ENCODE peak calls at places on chromosomes 1 and 21, in five cellular contexts. I is GM12878, F is stomach, M is HepG2, Y is K562. S is an unnamed sample.

GRCh38 chr1:81850495-81850894 is 49.8 kb downstream of the ADGRL2 start:
- DNase-seq in F (no peak), Y (no peak), M (no peak), I (no peak), S (no peak)

GRCh38 chr1:84406209-84406917 is 8.1 kb downstream of the DNASE2B start:
- DNase-seq in M (no peak), Y (peak), I (no peak), F (no peak), S (no peak)

GRCh38 chr1:9244501-9245229 is 10.1 kb downstream of the H6PD start:
- DNase-seq in F (peak), I (no peak), Y (no peak), M (no peak), S (no peak)

GRCh38 chr1:165068716-165069115 is 287.8 kb downstream of the LMX1A start:
- DNase-seq in M (no peak), Y (no peak), I (no peak), F (no peak), S (no peak)

GRCh38 chr1:6358757-6359567 is 34.6 kb downstream of the ACOT7 start:
- DNase-seq in F (no peak), I (no peak), Y (no peak), M (no peak), S (no peak)

GRCh38 chr1:174466607-174467006 is 18.8 kb downstream of the GPR52 start:
- DNase-seq in Y (peak), F (no peak), M (no peak), I (no peak), S (no peak)

GRCh38 chr1:119008483-119009299 is 20.5 kb upstream of the TBX15 start:
- DNase-seq in Y (peak), M (peak), I (peak), F (no peak), S (no peak)

GRCh38 chr1:241163363-241163762 is 193.6 kb downstream of the RGS7 start:
- DNase-seq in F (no peak), M (no peak), Y (no peak), I (no peak), S (no peak)

GRCh38 chr21:41767606-41768370 is 936 bp upstream of the RIPK4 start:
- DNase-seq in F (no peak), I (no peak), M (no peak), Y (no peak), S (no peak)

GRCh38 chr1:52423771-52424170 is 19.4 kb downstream of the PRPF38A start:
- DNase-seq in F (no peak), M (no peak), Y (peak), I (no peak), S (no peak)

GRCh38 chr1:46813858-46814396 is 15.1 kb downstream of the CYP4B1 start:
- DNase-seq in Y (no peak), M (no peak), I (no peak), F (no peak), S (no peak)

GRCh38 chr1:24045766-24046165 is 65.6 kb upstream of the SRSF10 start:
- DNase-seq in M (no peak), F (no peak), I (no peak), Y (no peak), S (no peak)

GRCh38 chr1:234724517-234725176 is 114.7 kb upstream of the IRF2BP2 start:
- DNase-seq in Y (no peak), I (no peak), M (no peak), F (peak), S (peak)
- TF ChIP-seq EP300 in Y (no peak), I (no peak), M (peak), F (peak), S (peak)

GRCh38 chr1:146012703-146013565 is 8.6 kb downstream of the HJV start:
- DNase-seq in I (no peak), Y (peak), F (peak), M (peak), S (no peak)
- TF ChIP-seq POLR2AphosphoS5 in I (no peak), Y (no peak), F (peak), M (no peak), S (no peak)

DNA sequence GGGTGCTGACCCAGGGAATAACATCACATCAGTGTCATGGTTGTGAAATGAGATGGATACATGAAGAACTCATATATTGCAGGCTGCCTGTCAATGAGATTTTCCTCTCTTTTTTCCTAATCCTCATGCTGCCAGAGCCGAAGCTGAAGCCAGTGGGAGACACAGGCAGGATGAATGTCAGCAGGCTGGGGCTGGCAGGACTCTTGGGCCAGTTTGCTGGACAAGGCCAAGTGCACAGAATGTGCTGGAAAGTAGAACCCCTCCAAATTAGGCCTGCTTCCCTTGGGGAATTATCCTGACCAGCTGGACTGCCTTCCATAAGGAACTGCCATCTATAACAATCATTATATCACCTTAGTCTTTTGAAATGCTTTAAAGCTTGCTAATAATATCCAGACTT is 31.4 kb downstream of the SLC44A3 start:
- DNase-seq in Y (no peak), F (no peak), M (no peak), I (no peak), S (no peak)
- TF ChIP-seq EP300 in Y (no peak), F (no peak), M (no peak), I (no peak), S (no peak)

GRCh38 chr21:43708745-43709381 is 10.1 kb upstream of the PDXK start:
- DNase-seq in F (no peak), M (no peak), I (no peak), Y (no peak), S (no peak)

GRCh38 chr21:43716376-43717165 is 2.4 kb upstream of the PDXK start:
- DNase-seq in M (no peak), I (peak), Y (no peak), F (no peak), S (no peak)

GRCh38 chr21:43717166-43717853 is 1.6 kb upstream of the PDXK start:
- DNase-seq in F (no peak), M (no peak), Y (no peak), I (no peak), S (no peak)

GRCh38 chr21:43707462-43707861 is 11.5 kb upstream of the PDXK start:
- DNase-seq in Y (no peak), M (no peak), F (no peak), I (no peak), S (no peak)

DNA sequence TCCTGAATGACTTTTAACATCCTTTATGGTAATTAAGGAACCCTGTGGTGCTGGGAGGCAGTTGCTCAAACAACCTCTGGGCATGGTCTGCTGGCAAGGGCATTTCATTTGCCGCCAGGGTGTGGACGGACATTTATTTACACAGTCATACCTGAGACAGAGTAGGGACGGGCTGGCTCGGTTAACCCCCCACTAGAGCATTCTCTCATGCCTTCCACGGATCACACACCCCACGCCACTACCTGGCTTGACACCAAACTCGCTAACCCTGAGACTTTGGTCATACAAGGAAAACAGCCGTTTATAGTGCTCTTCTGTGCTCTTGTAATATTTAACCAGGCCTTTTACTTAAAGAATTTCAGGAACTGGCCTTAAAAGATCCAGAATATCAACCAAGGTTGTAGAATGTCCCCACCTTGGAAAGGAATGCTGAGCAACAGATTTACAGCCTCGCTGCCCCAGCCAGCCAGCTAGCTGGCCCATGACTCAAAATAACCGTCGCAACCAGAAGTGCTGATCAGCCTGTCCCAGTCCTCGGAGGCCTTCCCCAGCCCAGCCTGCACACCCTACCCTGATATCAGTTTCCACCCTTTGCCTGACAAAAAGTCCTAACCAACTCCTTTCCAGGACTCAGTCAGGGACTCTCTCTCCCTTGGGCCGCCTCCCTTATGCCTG is 6.5 kb upstream of the PDXK start:
- DNase-seq in I (no peak), Y (peak), F (peak), M (no peak), S (no peak)
- TF ChIP-seq POLR2AphosphoS5 in I (no peak), Y (no peak), F (peak), M (no peak), S (no peak)

GRCh38 chr1:150560011-150560438 is 10.8 kb downstream of the ADAMTSL4 start:
- DNase-seq in M (peak), I (no peak), F (peak), Y (peak), S (peak)

GRCh38 chr1:150562384-150563339 is 13.5 kb downstream of the ADAMTSL4 start:
- DNase-seq in Y (peak), I (peak), M (no peak), F (peak), S (peak)

GRCh38 chr1:150561830-150562367 is 12.7 kb downstream of the ADAMTSL4 start:
- DNase-seq in F (peak), M (peak), Y (peak), I (no peak), S (peak)

GRCh38 chr1:150560576-150560975 is 11.4 kb downstream of the ADAMTSL4 start:
- DNase-seq in M (no peak), F (no peak), Y (no peak), I (no peak), S (no peak)

GRCh38 chr1:150560986-150561829 is 12.0 kb downstream of the ADAMTSL4 start:
- DNase-seq in Y (peak), M (peak), F (peak), I (no peak), S (peak)
- TF ChIP-seq EP300 in Y (no peak), M (no peak), F (peak), I (no peak), S (peak)

GRCh38 chr1:235502601-235503332 is 1.5 kb downstream of the B3GALNT2 start:
- DNase-seq in Y (peak), M (no peak), F (no peak), I (no peak), S (no peak)
- TF ChIP-seq POLR2AphosphoS5 in Y (no peak), M (no peak), F (no peak), I (no peak), S (no peak)

DNA sequence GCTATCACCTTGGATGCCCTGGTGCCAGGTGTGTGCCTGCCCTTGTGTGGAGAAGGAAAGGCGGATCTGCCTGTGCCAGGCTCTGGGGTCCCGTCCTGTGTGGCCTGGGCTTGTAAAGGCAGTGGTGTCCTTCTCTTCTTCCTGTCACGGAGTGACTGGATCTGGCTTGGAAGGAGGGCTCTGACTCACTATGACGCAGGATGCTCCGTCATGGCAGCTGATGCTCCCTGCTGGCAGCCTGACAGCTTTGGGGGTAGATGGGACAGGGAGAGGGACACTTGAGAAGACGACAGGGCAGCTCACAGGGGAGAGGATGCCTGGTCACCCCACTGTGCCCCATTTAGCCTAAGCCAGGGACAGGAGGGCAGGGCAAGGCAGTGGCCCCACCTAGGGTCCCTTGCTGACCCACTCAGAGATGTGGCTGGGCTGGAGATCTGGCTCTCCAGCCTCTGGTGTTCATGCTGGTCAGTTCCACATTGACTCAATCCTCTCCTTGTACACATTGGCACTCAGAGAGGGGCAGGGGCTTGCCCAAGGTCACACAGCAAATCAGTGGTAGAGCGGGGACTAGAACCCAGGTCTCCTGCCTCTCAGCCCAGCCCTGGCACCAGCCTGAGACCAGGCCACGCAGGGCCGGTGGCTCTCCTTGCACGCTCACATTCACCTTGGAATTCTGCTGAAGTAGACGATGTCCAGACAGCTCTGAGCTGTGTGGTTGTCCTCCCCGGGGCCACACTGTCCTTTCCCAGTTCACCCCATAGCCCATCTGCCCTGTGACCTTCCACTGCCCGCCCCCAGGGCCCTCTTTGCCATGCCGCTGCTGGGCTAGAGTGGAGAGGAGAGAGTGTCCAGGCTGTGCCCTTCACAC is 2.8 kb upstream of the FAM131C start:
- DNase-seq in I (no peak), Y (peak), M (no peak), F (no peak), S (no peak)
- TF ChIP-seq EP300 in I (no peak), Y (peak), M (no peak), F (no peak), S (no peak)

GRCh38 chr1:244970661-244971523 is 106.5 kb upstream of the HNRNPU start:
- DNase-seq in Y (peak), I (peak), M (peak), F (peak), S (peak)

GRCh38 chr1:244968431-244968830 is 104.1 kb upstream of the HNRNPU start:
- DNase-seq in Y (peak), M (no peak), I (no peak), F (no peak), S (no peak)

GRCh38 chr1:244969355-244970235 is 105.3 kb upstream of the HNRNPU start:
- DNase-seq in M (peak), I (no peak), F (peak), Y (peak), S (peak)

GRCh38 chr1:244971524-244972216 is 107.3 kb upstream of the HNRNPU start:
- DNase-seq in F (no peak), M (peak), Y (no peak), I (no peak), S (no peak)

GRCh38 chr1:244970236-244970652 is 105.9 kb upstream of the HNRNPU start:
- DNase-seq in Y (peak), F (peak), I (no peak), M (peak), S (peak)
- TF ChIP-seq POLR2AphosphoS5 in Y (peak), F (peak), I (no peak), M (no peak), S (no peak)

GRCh38 chr1:18634276-18634675 is 3.6 kb downstream of the PAX7 start:
- DNase-seq in I (no peak), M (no peak), Y (no peak), F (no peak), S (no peak)
- TF ChIP-seq EP300 in I (no peak), M (no peak), Y (no peak), F (no peak), S (no peak)

S was measured in suprapubic skin.